ENCODE peak calls at places on chromosomes 2 and 18, in nine cellular contexts. One of them, this sample, is unnamed.

GRCh38 chr2:127650041-127650784 is 4.3 kb downstream of the GPR17 start:
- DNase-seq in pons: no peak
- DNase-seq in tibial artery: no peak
- DNase-seq in amygdala: no peak
- DNase-seq in mesothelial cell of epicardium: no peak
- DNase-seq in NCI-H1105 treated with DMSO at 0.1 percent for 48 hours: no peak
- DNase-seq in adrenal gland: no peak
- DNase-seq in T47D: no peak
- DNase-seq in SW480: no peak
- DNase-seq in this sample: no peak

GRCh38 chr18:48345596-48345995 is 63.6 kb downstream of the ZBTB7C start:
- DNase-seq in T47D: no peak
- DNase-seq in tibial artery: no peak
- DNase-seq in amygdala: no peak
- DNase-seq in mesothelial cell of epicardium: no peak
- DNase-seq in adrenal gland: peak
- DNase-seq in SW480: no peak
- DNase-seq in pons: no peak
- DNase-seq in NCI-H1105 treated with DMSO at 0.1 percent for 48 hours: no peak
- DNase-seq in this sample: no peak

GRCh38 chr18:26961805-26962204 is 96.3 kb upstream of the AQP4 start:
- DNase-seq in adrenal gland: no peak
- DNase-seq in NCI-H1105 treated with DMSO at 0.1 percent for 48 hours: no peak
- DNase-seq in mesothelial cell of epicardium: no peak
- DNase-seq in pons: no peak
- DNase-seq in tibial artery: no peak
- DNase-seq in SW480: no peak
- DNase-seq in T47D: no peak
- DNase-seq in amygdala: no peak
- DNase-seq in this sample: no peak

GRCh38 chr18:59623456-59624383 is 73.5 kb downstream of the CCBE1 start:
- DNase-seq in amygdala: no peak
- DNase-seq in pons: no peak
- DNase-seq in tibial artery: peak
- DNase-seq in NCI-H1105 treated with DMSO at 0.1 percent for 48 hours: no peak
- DNase-seq in T47D: no peak
- DNase-seq in mesothelial cell of epicardium: no peak
- DNase-seq in SW480: no peak
- DNase-seq in adrenal gland: peak
- DNase-seq in this sample: no peak

GRCh38 chr2:218291318-218291933 is 877 bp downstream of the TMBIM1 start:
- DNase-seq in adrenal gland: no peak
- DNase-seq in T47D: no peak
- DNase-seq in tibial artery: peak
- DNase-seq in pons: peak
- DNase-seq in mesothelial cell of epicardium: no peak
- DNase-seq in amygdala: no peak
- DNase-seq in SW480: no peak
- DNase-seq in NCI-H1105 treated with DMSO at 0.1 percent for 48 hours: no peak
- DNase-seq in this sample: no peak

GRCh38 chr18:74019864-74020263 is 127.8 kb downstream of the FBXO15 start:
- DNase-seq in tibial artery: no peak
- DNase-seq in amygdala: no peak
- DNase-seq in adrenal gland: no peak
- DNase-seq in NCI-H1105 treated with DMSO at 0.1 percent for 48 hours: no peak
- DNase-seq in mesothelial cell of epicardium: no peak
- DNase-seq in SW480: no peak
- DNase-seq in T47D: no peak
- DNase-seq in pons: no peak
- DNase-seq in this sample: no peak

GRCh38 chr2:206801417-206801772 is 36.0 kb downstream of the FASTKD2 start:
- DNase-seq in T47D: no peak
- DNase-seq in mesothelial cell of epicardium: no peak
- DNase-seq in tibial artery: no peak
- DNase-seq in NCI-H1105 treated with DMSO at 0.1 percent for 48 hours: no peak
- DNase-seq in amygdala: no peak
- DNase-seq in SW480: no peak
- DNase-seq in pons: no peak
- DNase-seq in adrenal gland: no peak
- DNase-seq in this sample: no peak

GRCh38 chr2:7780345-7780744 is 863.1 kb downstream of the RNF144A start:
- DNase-seq in SW480: no peak
- DNase-seq in pons: no peak
- DNase-seq in adrenal gland: no peak
- DNase-seq in T47D: no peak
- DNase-seq in mesothelial cell of epicardium: no peak
- DNase-seq in NCI-H1105 treated with DMSO at 0.1 percent for 48 hours: no peak
- DNase-seq in tibial artery: no peak
- DNase-seq in amygdala: no peak
- DNase-seq in this sample: no peak

GRCh38 chr2:214004463-214004862 is 406.4 kb upstream of the VWC2L start:
- DNase-seq in tibial artery: no peak
- DNase-seq in T47D: no peak
- DNase-seq in amygdala: no peak
- DNase-seq in NCI-H1105 treated with DMSO at 0.1 percent for 48 hours: no peak
- DNase-seq in SW480: no peak
- DNase-seq in adrenal gland: no peak
- DNase-seq in mesothelial cell of epicardium: no peak
- DNase-seq in pons: no peak
- DNase-seq in this sample: no peak

GRCh38 chr2:230525682-230526081 is 109.7 kb downstream of the SP100 start:
- DNase-seq in T47D: no peak
- DNase-seq in pons: no peak
- DNase-seq in adrenal gland: no peak
- DNase-seq in mesothelial cell of epicardium: no peak
- DNase-seq in SW480: no peak
- DNase-seq in NCI-H1105 treated with DMSO at 0.1 percent for 48 hours: no peak
- DNase-seq in tibial artery: no peak
- DNase-seq in amygdala: no peak
- DNase-seq in this sample: no peak

GRCh38 chr2:58428553-58429284 is 187.6 kb upstream of the FANCL start:
- DNase-seq in NCI-H1105 treated with DMSO at 0.1 percent for 48 hours: peak
- DNase-seq in tibial artery: no peak
- DNase-seq in SW480: no peak
- DNase-seq in pons: peak
- DNase-seq in mesothelial cell of epicardium: peak
- DNase-seq in adrenal gland: no peak
- DNase-seq in amygdala: peak
- DNase-seq in T47D: no peak
- DNase-seq in this sample: peak